ENCODE peak calls at places on chromosomes 13 and 19, in four cellular contexts. R, Z, H and K are unnamed samples.

GRCh38 chr19:9709305-9709704 is 34.4 kb upstream of the ZNF562 start:
- DNase-seq in R (no peak), Z (no peak), H (no peak), K (no peak)

GRCh38 chr13:72757792-72758535 is 23.7 kb downstream of the DIS3 start:
- DNase-seq in H (no peak), Z (no peak), R (no peak), K (no peak)

GRCh38 chr13:51822106-51822840 is 18.3 kb upstream of the DHRS12 start:
- DNase-seq in R (no peak), Z (no peak), H (no peak), K (no peak)

GRCh38 chr13:28611654-28612131 is 47.2 kb upstream of the POMP start:
- DNase-seq in Z (no peak), H (no peak), R (no peak), K (no peak)

GRCh38 chr19:3557461-3558248 is at the start of gene MFSD12:
- DNase-seq in R (peak), H (peak), Z (peak), K (no peak)

GRCh38 chr19:5501907-5502306 is 46.7 kb downstream of the ZNRF4 start:
- DNase-seq in H (no peak), Z (no peak), R (no peak), K (no peak)

GRCh38 chr19:4049432-4049831 is 17.3 kb downstream of the ZBTB7A start:
- DNase-seq in H (no peak), R (no peak), Z (no peak), K (no peak)

GRCh38 chr19:17908244-17908643 is 24.6 kb upstream of the CCDC124 start:
- DNase-seq in R (no peak), H (no peak), Z (no peak), K (no peak)

GRCh38 chr19:11798391-11799296 is at the start of gene ZNF491:
- DNase-seq in Z (no peak), R (peak), H (peak), K (peak)

GRCh38 chr13:32445461-32445860 is 17.5 kb upstream of the N4BP2L1 start:
- DNase-seq in R (no peak), H (no peak), Z (no peak), K (no peak)

GRCh38 chr19:30799854-30800755 is 427.9 kb downstream of the ZNF536 start:
- DNase-seq in R (peak), H (peak), Z (no peak), K (no peak)

GRCh38 chr19:43618921-43619261 is 538 bp downstream of the ZNF428 start:
- DNase-seq in R (no peak), Z (no peak), H (peak), K (peak)

GRCh38 chr19:15307169-15307568 is 25.2 kb downstream of the BRD4 start:
- DNase-seq in Z (no peak), H (no peak), R (no peak), K (no peak)

GRCh38 chr13:24742294-24742693 is 21.7 kb upstream of the RNF17 start:
- DNase-seq in H (no peak), Z (no peak), R (no peak), K (no peak)

GRCh38 chr19:17679526-17680234 is 8.5 kb downstream of the UNC13A start:
- DNase-seq in Z (no peak), R (no peak), H (no peak), K (no peak)

GRCh38 chr13:99647593-99647980 is 146.3 kb downstream of the TM9SF2 start:
- DNase-seq in R (no peak), H (no peak), Z (no peak), K (no peak)

GRCh38 chr19:39098365-39099269 is 14.4 kb downstream of the ACP7 start:
- DNase-seq in H (no peak), R (no peak), Z (no peak), K (no peak)

GRCh38 chr13:86188170-86188569 is 389.0 kb upstream of the SLITRK6 start:
- DNase-seq in Z (no peak), R (no peak), H (no peak), K (no peak)

GRCh38 chr19:45119582-45119981 is 26.6 kb downstream of the PPP1R37 start:
- DNase-seq in Z (no peak), R (no peak), H (no peak), K (no peak)

GRCh38 chr13:20161275-20161950 is 561 bp upstream of the GJA3 start:
- DNase-seq in Z (no peak), R (no peak), H (no peak), K (no peak)

GRCh38 chr19:13064092-13064489 is 38.6 kb downstream of the LYL1 start:
- DNase-seq in R (no peak), Z (no peak), H (no peak), K (no peak)

GRCh38 chr19:45960595-45961235 is 12.9 kb downstream of the NOVA2 start:
- DNase-seq in Z (no peak), H (no peak), R (peak), K (no peak)

GRCh38 chr13:61685683-61686013 is 270.0 kb upstream of the PCDH20 start:
- DNase-seq in R (no peak), H (peak), Z (peak), K (no peak)

GRCh38 chr13:44969858-44970484 is 19.3 kb downstream of the NUFIP1 start:
- DNase-seq in H (peak), Z (peak), R (no peak), K (no peak)

GRCh38 chr13:85728831-85729230 is 70.4 kb downstream of the SLITRK6 start:
- DNase-seq in Z (no peak), H (no peak), R (no peak), K (no peak)

GRCh38 chr13:72953391-72953960 is 105.3 kb upstream of the KLF5 start:
- DNase-seq in R (no peak), H (no peak), Z (no peak), K (no peak)

GRCh38 chr13:60001892-60002291 is 161.8 kb downstream of the DIAPH3 start:
- DNase-seq in R (no peak), H (no peak), Z (no peak), K (no peak)

GRCh38 chr19:32652893-32653625 is 21.9 kb downstream of the ANKRD27 start:
- DNase-seq in H (no peak), R (no peak), Z (no peak), K (no peak)

GRCh38 chr19:604355-604754 is 14.7 kb downstream of the HCN2 start:
- DNase-seq in R (peak), Z (no peak), H (no peak), K (no peak)

GRCh38 chr13:113403255-113404104 is 39.5 kb upstream of the GRTP1 start:
- DNase-seq in H (no peak), Z (no peak), R (no peak), K (no peak)
- TF ChIP-seq POLR2AphosphoS5 in H (no peak), Z (no peak), R (no peak), K (no peak)

GRCh38 chr13:114128624-114129522 is 3.5 kb downstream of the RASA3 start:
- DNase-seq in H (no peak), R (peak), Z (peak), K (no peak)
- TF ChIP-seq TCF7L2 in H (no peak), R (no peak), Z (no peak), K (no peak)

DNA sequence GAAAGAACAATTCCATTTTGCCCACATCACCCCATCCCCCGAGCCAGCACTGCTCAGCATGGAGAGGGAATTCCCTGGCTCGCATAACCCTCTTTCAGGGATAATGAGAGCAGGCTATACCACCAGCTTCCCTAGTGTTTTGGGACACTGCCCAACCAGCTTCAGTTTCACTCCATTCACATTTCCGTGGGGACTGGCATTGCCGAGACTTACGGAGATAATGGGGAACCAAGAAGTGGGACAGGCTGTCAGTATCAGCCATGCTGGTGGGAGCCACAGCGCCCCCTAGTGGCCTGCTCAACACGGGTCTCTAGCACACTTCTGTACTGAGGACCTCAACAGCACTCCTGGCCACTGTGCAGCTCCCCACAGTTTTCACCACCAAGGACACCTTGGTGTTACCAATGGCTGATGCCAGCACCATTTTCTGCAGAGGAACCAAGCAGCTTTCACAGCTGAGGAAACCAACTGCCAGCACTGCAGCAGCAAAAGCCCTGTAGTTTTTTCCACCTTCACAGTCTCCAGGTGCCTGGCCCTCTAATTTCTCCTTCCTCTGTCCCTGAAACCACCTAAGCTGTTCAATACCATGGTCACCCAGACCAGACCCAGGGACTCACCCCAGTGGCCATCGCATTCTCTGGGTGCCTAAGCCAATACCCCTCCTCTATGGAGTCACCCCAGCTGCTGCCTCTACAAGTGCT is 23.7 kb downstream of the SLC6A16 start:
- DNase-seq in Z (peak), R (peak), H (peak), K (peak)
- TF ChIP-seq POLR2AphosphoS5 in Z (no peak), R (no peak), H (no peak), K (no peak)

GRCh38 chr13:31092631-31093030 is 69.1 kb downstream of the HSPH1 start:
- DNase-seq in H (no peak), Z (no peak), R (no peak), K (no peak)
- TF ChIP-seq TCF7L2 in H (no peak), Z (no peak), R (no peak), K (no peak)

GRCh38 chr19:6532244-6532999 is 1.6 kb downstream of the TNFSF9 start:
- DNase-seq in R (peak), Z (no peak), H (no peak), K (no peak)
- TF ChIP-seq POLR2AphosphoS5 in R (no peak), Z (no peak), H (no peak), K (no peak)

DNA sequence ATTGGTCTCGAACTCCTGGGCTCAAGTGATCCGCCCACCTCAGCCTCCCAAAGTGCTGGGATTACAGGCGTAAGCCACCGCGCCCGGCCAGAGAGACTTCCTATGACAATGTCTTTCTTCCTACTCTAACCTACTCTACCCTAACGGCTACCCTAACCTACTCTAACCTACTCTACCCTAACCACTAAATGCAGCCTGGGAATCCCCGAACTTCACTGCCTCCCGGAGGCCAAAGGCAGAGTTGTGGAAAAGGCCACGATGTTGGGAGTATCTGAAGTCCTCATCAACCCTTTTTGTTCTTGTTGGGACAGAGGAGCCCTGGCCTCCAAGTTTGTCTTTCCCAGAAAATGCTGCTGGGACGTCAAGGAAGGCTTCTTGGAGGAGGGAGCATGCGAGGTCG is 967 bp upstream of the NR2C2AP start:
- DNase-seq in R (no peak), H (no peak), Z (no peak), K (no peak)
- TF ChIP-seq TCF7L2 in R (no peak), H (no peak), Z (no peak), K (no peak)

GRCh38 chr19:36008336-36008978 is at the start of gene SYNE4:
- DNase-seq in R (no peak), H (peak), Z (peak), K (no peak)

GRCh38 chr19:36010402-36010801 is 1.8 kb upstream of the SYNE4 start:
- DNase-seq in H (no peak), R (no peak), Z (no peak), K (no peak)

GRCh38 chr19:36006955-36007354 is 1.7 kb downstream of the SYNE4 start:
- DNase-seq in R (no peak), H (no peak), Z (no peak), K (no peak)

GRCh38 chr19:36009633-36010379 is 1.2 kb upstream of the SYNE4 start:
- DNase-seq in Z (no peak), R (no peak), H (no peak), K (no peak)

DNA sequence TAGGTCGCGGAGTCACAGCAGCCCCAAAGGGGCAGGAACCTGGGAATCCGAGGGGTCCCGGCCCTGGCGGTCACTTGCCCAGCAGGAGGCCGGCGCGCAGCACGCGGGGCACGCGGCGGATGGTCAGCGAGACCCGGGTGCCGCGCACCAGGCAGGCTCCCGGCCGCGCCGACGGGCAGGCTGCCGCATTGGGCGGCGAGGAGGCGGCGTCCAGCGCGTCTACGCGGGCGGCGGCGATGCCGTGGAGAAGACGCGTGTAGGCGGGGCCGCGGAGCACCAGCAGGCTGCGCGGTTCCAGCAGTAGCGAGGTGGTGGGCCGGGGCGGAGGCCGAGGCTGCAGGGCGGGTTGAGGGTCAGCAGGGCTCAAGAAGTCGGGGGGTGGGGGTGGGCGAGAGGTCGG is 607 bp upstream of the SYNE4 start:
- DNase-seq in Z (no peak), R (no peak), H (no peak), K (no peak)
- TF ChIP-seq POLR2AphosphoS5 in Z (peak), R (no peak), H (no peak), K (no peak)

DNA sequence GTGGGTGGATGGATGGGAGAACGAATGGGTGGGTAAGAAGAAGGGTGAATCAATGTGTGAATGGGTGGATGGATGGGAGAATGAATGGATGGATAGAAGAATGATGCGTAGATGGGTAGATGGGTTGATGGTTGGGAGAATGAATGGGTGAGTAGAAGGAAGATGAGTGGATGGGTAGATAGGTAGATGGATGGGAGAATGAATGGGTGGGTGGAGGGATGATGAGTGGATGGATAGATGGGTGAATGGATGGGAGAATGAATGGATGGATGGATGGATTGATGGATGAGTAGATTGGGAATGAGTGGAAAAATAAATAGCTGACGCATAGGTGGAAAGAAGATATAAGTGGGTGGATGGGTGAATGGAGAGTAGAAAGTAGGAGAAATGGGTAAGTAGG is 16.5 kb downstream of the VSTM2B start:
- DNase-seq in H (no peak), Z (no peak), R (no peak), K (no peak)
- TF ChIP-seq TCF7L2 in H (no peak), Z (no peak), R (no peak), K (no peak)